ENCODE peak calls at places on chromosomes 16 and 17, in nine cellular contexts. One of them, this sample, is unnamed.
A peak's percentile ranks its signal among the peaks of the same experiment; 100 is the strongest.

GRCh38 chr17:78045316-78045715 is 83.2 kb downstream of the TMC6 start:
- DNase-seq in epithelial cell of esophagus: no peak
- DNase-seq in fibroblast of mammary gland: no peak
- DNase-seq in colonic mucosa: no peak
- DNase-seq in heart left ventricle: no peak
- DNase-seq in sigmoid colon: no peak
- DNase-seq in stomach: no peak
- DNase-seq in DND-41: no peak
- DNase-seq in CD8-positive, alpha-beta T cell: no peak
- DNase-seq in this sample: no peak

GRCh38 chr17:28612936-28613872 is 781 bp downstream of the RSKR start:
- DNase-seq in epithelial cell of esophagus: peak; percentile 28
- DNase-seq in fibroblast of mammary gland: peak; percentile 30
- DNase-seq in colonic mucosa: peak; percentile 29
- DNase-seq in heart left ventricle: no peak
- DNase-seq in sigmoid colon: no peak
- DNase-seq in stomach: peak; percentile 33
- DNase-seq in DND-41: peak; percentile 42
- DNase-seq in CD8-positive, alpha-beta T cell: peak; percentile 11
- DNase-seq in this sample: no peak

GRCh38 chr17:3636154-3636907 is at the start of the genes CTNS and SHPK:
- DNase-seq in epithelial cell of esophagus: peak; percentile 98
- DNase-seq in fibroblast of mammary gland: peak; percentile 92
- DNase-seq in colonic mucosa: peak; percentile 97
- DNase-seq in heart left ventricle: peak; percentile 98
- DNase-seq in sigmoid colon: peak; percentile 99
- DNase-seq in stomach: peak; percentile 97
- DNase-seq in DND-41: peak; percentile 96
- DNase-seq in CD8-positive, alpha-beta T cell: peak; percentile 92
- DNase-seq in this sample: peak; percentile 98

GRCh38 chr16:25126820-25127232 is 15.3 kb downstream of the LCMT1 start:
- DNase-seq in epithelial cell of esophagus: peak; percentile 95
- DNase-seq in fibroblast of mammary gland: peak; percentile 91
- DNase-seq in colonic mucosa: peak; percentile 78
- DNase-seq in heart left ventricle: no peak
- DNase-seq in sigmoid colon: no peak
- DNase-seq in stomach: no peak
- DNase-seq in DND-41: peak; percentile 32
- DNase-seq in CD8-positive, alpha-beta T cell: no peak
- DNase-seq in this sample: peak; percentile 85

GRCh38 chr17:77467513-77467912 is 326.7 kb downstream of the SEC14L1 start:
- DNase-seq in epithelial cell of esophagus: no peak
- DNase-seq in fibroblast of mammary gland: no peak
- DNase-seq in colonic mucosa: no peak
- DNase-seq in heart left ventricle: no peak
- DNase-seq in sigmoid colon: no peak
- DNase-seq in stomach: no peak
- DNase-seq in DND-41: no peak
- DNase-seq in CD8-positive, alpha-beta T cell: no peak
- DNase-seq in this sample: no peak

GRCh38 chr16:69166221-69166833 is 20.6 kb upstream of the SNTB2 start:
- DNase-seq in epithelial cell of esophagus: no peak
- DNase-seq in fibroblast of mammary gland: peak; percentile 80
- DNase-seq in colonic mucosa: no peak
- DNase-seq in heart left ventricle: no peak
- DNase-seq in sigmoid colon: peak; percentile 26
- DNase-seq in stomach: no peak
- DNase-seq in DND-41: no peak
- DNase-seq in CD8-positive, alpha-beta T cell: no peak
- DNase-seq in this sample: peak; percentile 93

GRCh38 chr17:68198931-68199836 is 48.7 kb upstream of the AMZ2 start:
- DNase-seq in epithelial cell of esophagus: peak; percentile 44
- DNase-seq in fibroblast of mammary gland: no peak
- DNase-seq in colonic mucosa: no peak
- DNase-seq in heart left ventricle: no peak
- DNase-seq in sigmoid colon: no peak
- DNase-seq in stomach: no peak
- DNase-seq in DND-41: no peak
- DNase-seq in CD8-positive, alpha-beta T cell: no peak
- DNase-seq in this sample: peak; percentile 38

GRCh38 chr17:63425478-63425877 is 20.6 kb downstream of the CYB561 start:
- DNase-seq in epithelial cell of esophagus: peak; percentile 71
- DNase-seq in fibroblast of mammary gland: peak; percentile 86
- DNase-seq in colonic mucosa: peak; percentile 84
- DNase-seq in heart left ventricle: peak; percentile 78
- DNase-seq in sigmoid colon: peak; percentile 88
- DNase-seq in stomach: peak; percentile 78
- DNase-seq in DND-41: peak; percentile 79
- DNase-seq in CD8-positive, alpha-beta T cell: peak; percentile 50
- DNase-seq in this sample: peak; percentile 73

GRCh38 chr17:17416400-17417360 is 60.1 kb upstream of the MED9 start:
- DNase-seq in epithelial cell of esophagus: peak; percentile 77
- DNase-seq in fibroblast of mammary gland: peak; percentile 93
- DNase-seq in colonic mucosa: no peak
- DNase-seq in heart left ventricle: peak; percentile 62
- DNase-seq in sigmoid colon: peak; percentile 42
- DNase-seq in stomach: peak; percentile 58
- DNase-seq in DND-41: no peak
- DNase-seq in CD8-positive, alpha-beta T cell: peak; percentile 17
- DNase-seq in this sample: peak; percentile 83

GRCh38 chr16:21260870-21261791 is 17.0 kb downstream of the CRYM start:
- DNase-seq in epithelial cell of esophagus: peak; percentile 84
- DNase-seq in fibroblast of mammary gland: peak; percentile 98
- DNase-seq in colonic mucosa: peak; percentile 93
- DNase-seq in heart left ventricle: peak; percentile 73
- DNase-seq in sigmoid colon: no peak
- DNase-seq in stomach: peak; percentile 60
- DNase-seq in DND-41: no peak
- DNase-seq in CD8-positive, alpha-beta T cell: no peak
- DNase-seq in this sample: peak; percentile 96

GRCh38 chr16:66486773-66487579 is 59.9 kb downstream of the BEAN1 start:
- DNase-seq in epithelial cell of esophagus: peak; percentile 71
- DNase-seq in fibroblast of mammary gland: peak; percentile 92
- DNase-seq in colonic mucosa: no peak
- DNase-seq in heart left ventricle: no peak
- DNase-seq in sigmoid colon: peak; percentile 65
- DNase-seq in stomach: peak; percentile 24
- DNase-seq in DND-41: no peak
- DNase-seq in CD8-positive, alpha-beta T cell: no peak
- DNase-seq in this sample: peak; percentile 60
- TF ChIP-seq CTCF in epithelial cell of esophagus: no peak
- TF ChIP-seq CTCF in fibroblast of mammary gland: no peak
- TF ChIP-seq CTCF in colonic mucosa: no peak
- TF ChIP-seq CTCF in heart left ventricle: no peak
- TF ChIP-seq CTCF in sigmoid colon: no peak
- TF ChIP-seq CTCF in stomach: no peak
- TF ChIP-seq CTCF in DND-41: no peak
- TF ChIP-seq CTCF in CD8-positive, alpha-beta T cell: no peak
- TF ChIP-seq CTCF in this sample: no peak

GRCh38 chr17:27457405-27457730 is 1.1 kb downstream of the KSR1 start:
- DNase-seq in epithelial cell of esophagus: no peak
- DNase-seq in fibroblast of mammary gland: no peak
- DNase-seq in colonic mucosa: no peak
- DNase-seq in heart left ventricle: no peak
- DNase-seq in sigmoid colon: no peak
- DNase-seq in stomach: no peak
- DNase-seq in DND-41: no peak
- DNase-seq in CD8-positive, alpha-beta T cell: no peak
- DNase-seq in this sample: no peak

GRCh38 chr17:27457731-27458523 is 1.7 kb downstream of the KSR1 start:
- DNase-seq in epithelial cell of esophagus: no peak
- DNase-seq in fibroblast of mammary gland: no peak
- DNase-seq in colonic mucosa: no peak
- DNase-seq in heart left ventricle: no peak
- DNase-seq in sigmoid colon: no peak
- DNase-seq in stomach: no peak
- DNase-seq in DND-41: no peak
- DNase-seq in CD8-positive, alpha-beta T cell: no peak
- DNase-seq in this sample: peak; percentile 38

GRCh38 chr17:27459433-27459832 is 3.2 kb downstream of the KSR1 start:
- DNase-seq in epithelial cell of esophagus: no peak
- DNase-seq in fibroblast of mammary gland: no peak
- DNase-seq in colonic mucosa: no peak
- DNase-seq in heart left ventricle: no peak
- DNase-seq in sigmoid colon: no peak
- DNase-seq in stomach: no peak
- DNase-seq in DND-41: no peak
- DNase-seq in CD8-positive, alpha-beta T cell: no peak
- DNase-seq in this sample: no peak

GRCh38 chr17:27456681-27457404 is 595 bp downstream of the KSR1 start:
- DNase-seq in epithelial cell of esophagus: no peak
- DNase-seq in fibroblast of mammary gland: no peak
- DNase-seq in colonic mucosa: no peak
- DNase-seq in heart left ventricle: peak; percentile 36
- DNase-seq in sigmoid colon: peak; percentile 72
- DNase-seq in stomach: no peak
- DNase-seq in DND-41: no peak
- DNase-seq in CD8-positive, alpha-beta T cell: no peak
- DNase-seq in this sample: no peak

DNA sequence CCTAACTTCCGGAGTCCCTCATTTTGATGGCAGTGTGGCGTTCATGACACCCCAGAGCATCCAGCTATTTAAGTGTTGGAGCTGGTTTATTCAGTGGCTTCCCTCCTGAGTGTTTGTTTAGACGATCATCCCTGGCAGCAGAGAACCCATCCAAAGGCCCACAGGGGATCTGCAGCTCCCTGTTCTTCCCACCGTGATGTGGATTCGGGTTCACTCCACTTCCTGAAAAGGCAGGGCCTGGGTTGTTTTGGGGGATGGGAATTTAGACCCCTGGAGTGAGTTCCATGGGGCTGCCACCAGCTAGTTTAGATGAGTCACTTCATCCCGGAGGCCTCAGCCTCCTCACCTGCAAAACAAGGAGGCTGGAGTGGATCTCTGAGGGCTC is 2.3 kb downstream of the KSR1 start:
- DNase-seq in epithelial cell of esophagus: no peak
- DNase-seq in fibroblast of mammary gland: no peak
- DNase-seq in colonic mucosa: no peak
- DNase-seq in heart left ventricle: no peak
- DNase-seq in sigmoid colon: no peak
- DNase-seq in stomach: no peak
- DNase-seq in DND-41: no peak
- DNase-seq in CD8-positive, alpha-beta T cell: no peak
- DNase-seq in this sample: no peak
- H3K4me3 ChIP-seq in epithelial cell of esophagus: no peak overlapping the region
- H3K4me3 ChIP-seq in fibroblast of mammary gland: no peak overlapping the region
- H3K4me3 ChIP-seq in colonic mucosa: no peak overlapping the region
- H3K4me3 ChIP-seq in heart left ventricle: no peak overlapping the region
- H3K4me3 ChIP-seq in sigmoid colon: no peak overlapping the region
- H3K4me3 ChIP-seq in stomach: no peak overlapping the region
- H3K4me3 ChIP-seq in DND-41: no peak overlapping the region
- H3K4me3 ChIP-seq in CD8-positive, alpha-beta T cell: no peak overlapping the region
- H3K4me3 ChIP-seq in this sample: peak overlapping the region; percentile 67

GRCh38 chr16:84397090-84397489 is 28.8 kb downstream of the ATP2C2 start:
- DNase-seq in epithelial cell of esophagus: no peak
- DNase-seq in fibroblast of mammary gland: no peak
- DNase-seq in colonic mucosa: no peak
- DNase-seq in heart left ventricle: no peak
- DNase-seq in sigmoid colon: no peak
- DNase-seq in stomach: no peak
- DNase-seq in DND-41: no peak
- DNase-seq in CD8-positive, alpha-beta T cell: no peak
- DNase-seq in this sample: no peak
- TF ChIP-seq CTCF in epithelial cell of esophagus: peak; percentile 35
- TF ChIP-seq CTCF in fibroblast of mammary gland: peak; percentile 18
- TF ChIP-seq CTCF in colonic mucosa: no peak
- TF ChIP-seq CTCF in heart left ventricle: no peak
- TF ChIP-seq CTCF in sigmoid colon: no peak
- TF ChIP-seq CTCF in stomach: no peak
- TF ChIP-seq CTCF in DND-41: peak; percentile 52
- TF ChIP-seq CTCF in CD8-positive, alpha-beta T cell: no peak
- TF ChIP-seq CTCF in this sample: no peak

DNA sequence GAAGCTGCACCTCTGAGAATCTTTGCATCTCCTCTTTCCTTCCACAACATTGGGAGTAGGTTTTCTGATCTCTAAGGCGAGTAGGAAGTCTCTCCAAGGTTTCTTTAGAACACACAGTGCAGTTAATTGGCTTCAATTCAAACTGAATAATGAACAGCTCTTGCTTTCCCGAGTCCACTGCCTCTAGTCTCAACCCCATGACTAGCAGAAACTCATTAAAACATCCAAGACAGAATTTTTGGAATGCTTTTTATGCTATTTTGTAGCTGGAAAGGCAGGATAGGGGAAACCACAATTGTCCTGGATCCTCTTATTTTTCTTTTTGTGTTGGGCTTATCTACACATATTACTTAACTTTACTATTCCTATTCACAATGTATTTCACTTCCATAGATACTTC is 206.6 kb downstream of the CDH8 start:
- DNase-seq in epithelial cell of esophagus: no peak
- DNase-seq in fibroblast of mammary gland: no peak
- DNase-seq in colonic mucosa: no peak
- DNase-seq in heart left ventricle: no peak
- DNase-seq in sigmoid colon: no peak
- DNase-seq in stomach: no peak
- DNase-seq in DND-41: no peak
- DNase-seq in CD8-positive, alpha-beta T cell: no peak
- DNase-seq in this sample: no peak
- H3K4me3 ChIP-seq in epithelial cell of esophagus: no peak overlapping the region
- H3K4me3 ChIP-seq in fibroblast of mammary gland: no peak overlapping the region
- H3K4me3 ChIP-seq in colonic mucosa: no peak overlapping the region
- H3K4me3 ChIP-seq in heart left ventricle: no peak overlapping the region
- H3K4me3 ChIP-seq in sigmoid colon: no peak overlapping the region
- H3K4me3 ChIP-seq in stomach: no peak overlapping the region
- H3K4me3 ChIP-seq in DND-41: no peak overlapping the region
- H3K4me3 ChIP-seq in CD8-positive, alpha-beta T cell: no peak overlapping the region
- H3K4me3 ChIP-seq in this sample: no peak overlapping the region

GRCh38 chr17:47850373-47850691 is 631 bp downstream of the SP6 start:
- DNase-seq in epithelial cell of esophagus: no peak
- DNase-seq in fibroblast of mammary gland: no peak
- DNase-seq in colonic mucosa: no peak
- DNase-seq in heart left ventricle: no peak
- DNase-seq in sigmoid colon: no peak
- DNase-seq in stomach: no peak
- DNase-seq in DND-41: no peak
- DNase-seq in CD8-positive, alpha-beta T cell: no peak
- DNase-seq in this sample: no peak

GRCh38 chr17:47852113-47852949 is 1.4 kb upstream of the SP6 start:
- DNase-seq in epithelial cell of esophagus: no peak
- DNase-seq in fibroblast of mammary gland: no peak
- DNase-seq in colonic mucosa: no peak
- DNase-seq in heart left ventricle: no peak
- DNase-seq in sigmoid colon: no peak
- DNase-seq in stomach: no peak
- DNase-seq in DND-41: no peak
- DNase-seq in CD8-positive, alpha-beta T cell: no peak
- DNase-seq in this sample: peak; percentile 24

GRCh38 chr17:47853616-47854015 is 2.7 kb upstream of the SP6 start:
- DNase-seq in epithelial cell of esophagus: no peak
- DNase-seq in fibroblast of mammary gland: no peak
- DNase-seq in colonic mucosa: no peak
- DNase-seq in heart left ventricle: no peak
- DNase-seq in sigmoid colon: no peak
- DNase-seq in stomach: no peak
- DNase-seq in DND-41: no peak
- DNase-seq in CD8-positive, alpha-beta T cell: no peak
- DNase-seq in this sample: no peak

GRCh38 chr17:47851764-47852112 is 775 bp upstream of the SP6 start:
- DNase-seq in epithelial cell of esophagus: no peak
- DNase-seq in fibroblast of mammary gland: no peak
- DNase-seq in colonic mucosa: no peak
- DNase-seq in heart left ventricle: no peak
- DNase-seq in sigmoid colon: no peak
- DNase-seq in stomach: no peak
- DNase-seq in DND-41: no peak
- DNase-seq in CD8-positive, alpha-beta T cell: no peak
- DNase-seq in this sample: no peak

GRCh38 chr17:47850692-47851573 is at the start of gene SP6:
- DNase-seq in epithelial cell of esophagus: peak; percentile 92
- DNase-seq in fibroblast of mammary gland: peak; percentile 46
- DNase-seq in colonic mucosa: peak; percentile 94
- DNase-seq in heart left ventricle: peak; percentile 65
- DNase-seq in sigmoid colon: no peak
- DNase-seq in stomach: peak; percentile 91
- DNase-seq in DND-41: no peak
- DNase-seq in CD8-positive, alpha-beta T cell: peak; percentile 44
- DNase-seq in this sample: peak; percentile 85
- TF ChIP-seq CTCF in epithelial cell of esophagus: no peak
- TF ChIP-seq CTCF in fibroblast of mammary gland: no peak
- TF ChIP-seq CTCF in colonic mucosa: no peak
- TF ChIP-seq CTCF in heart left ventricle: no peak
- TF ChIP-seq CTCF in sigmoid colon: no peak
- TF ChIP-seq CTCF in stomach: no peak
- TF ChIP-seq CTCF in DND-41: no peak
- TF ChIP-seq CTCF in CD8-positive, alpha-beta T cell: no peak
- TF ChIP-seq CTCF in this sample: no peak

This sample was measured in foreskin fibroblast.